ENCODE peak calls at places on chromosomes 11 and 22, in nine cellular contexts. H is CD8-positive, alpha-beta T cell; G is heart right ventricle; S is A549; W is adrenal gland; A is transverse colon; U is naive thymus-derived CD4-positive, alpha-beta T cell; Z is Peyer's patch; N is trophoblast cell. Q is an unnamed sample.

GRCh38 chr11:102666331-102666957 is 39.1 kb downstream of the MMP27 start:
- DNase-seq in H (no peak), G (no peak), S (peak; percentile 13), W (peak; percentile 40), A (peak; percentile 18), U (peak; percentile 32), Z (peak; percentile 56), N (peak; percentile 69), Q (no peak)

GRCh38 chr11:33772300-33772699 is 2.0 kb downstream of the FBXO3 start:
- DNase-seq in H (no peak), G (no peak), S (no peak), W (peak; percentile 35), A (no peak), U (no peak), Z (peak; percentile 58), N (peak; percentile 90), Q (no peak)

GRCh38 chr11:115693002-115693401 is 188.8 kb upstream of the CADM1 start:
- DNase-seq in H (no peak), G (no peak), S (no peak), W (no peak), A (no peak), U (no peak), Z (no peak), N (no peak), Q (no peak)

GRCh38 chr11:36586543-36586942 is 7.8 kb upstream of the IFTAP start:
- DNase-seq in H (no peak), G (no peak), S (no peak), W (no peak), A (no peak), U (no peak), Z (no peak), N (no peak), Q (no peak)

GRCh38 chr11:33500865-33501479 is 199.7 kb downstream of the C11orf91 start:
- DNase-seq in H (no peak), G (peak; percentile 12), S (no peak), W (peak; percentile 63), A (no peak), U (no peak), Z (no peak), N (peak; percentile 71), Q (no peak)

GRCh38 chr11:7977251-7977917 is 9.8 kb upstream of the EIF3F start:
- DNase-seq in H (no peak), G (no peak), S (no peak), W (no peak), A (no peak), U (no peak), Z (no peak), N (peak; percentile 88), Q (no peak)

GRCh38 chr11:103826856-103827255 is 209.6 kb upstream of the DDI1 start:
- DNase-seq in H (no peak), G (no peak), S (no peak), W (no peak), A (no peak), U (no peak), Z (no peak), N (no peak), Q (no peak)

GRCh38 chr11:65446446-65447277 is 24.1 kb downstream of the NEAT1 start:
- DNase-seq in H (no peak), G (no peak), S (no peak), W (peak; percentile 78), A (no peak), U (no peak), Z (peak; percentile 58), N (peak; percentile 55), Q (peak; percentile 69)

GRCh38 chr11:128764617-128765095 is 70.8 kb downstream of the FLI1 start:
- DNase-seq in H (no peak), G (no peak), S (no peak), W (no peak), A (peak; percentile 32), U (no peak), Z (no peak), N (no peak), Q (no peak)

GRCh38 chr11:103433380-103433779 is 324.2 kb downstream of the DYNC2H1 start:
- DNase-seq in H (no peak), G (no peak), S (no peak), W (no peak), A (no peak), U (no peak), Z (no peak), N (peak; percentile 78), Q (no peak)

GRCh38 chr11:8338138-8338537 is 74.5 kb upstream of the LMO1 start:
- DNase-seq in H (no peak), G (peak; percentile 21), S (peak; percentile 77), W (peak; percentile 73), A (peak; percentile 61), U (no peak), Z (peak; percentile 68), N (peak; percentile 35), Q (no peak)

GRCh38 chr11:68843052-68843561 is 1.4 kb upstream of the CPT1A start:
- DNase-seq in H (peak; percentile 63), G (peak; percentile 53), S (no peak), W (peak; percentile 54), A (peak; percentile 68), U (peak; percentile 46), Z (peak; percentile 77), N (no peak), Q (no peak)

GRCh38 chr11:65588199-65589054 is 7.2 kb downstream of the KCNK7 start:
- DNase-seq in H (peak; percentile 81), G (peak; percentile 63), S (peak; percentile 86), W (peak; percentile 74), A (peak; percentile 83), U (peak; percentile 79), Z (peak; percentile 91), N (peak; percentile 43), Q (peak; percentile 82)

GRCh38 chr11:19869466-19869865 is 156.8 kb downstream of the NAV2 start:
- DNase-seq in H (no peak), G (no peak), S (no peak), W (no peak), A (no peak), U (no peak), Z (no peak), N (no peak), Q (no peak)

GRCh38 chr11:65615950-65616574 is 486 bp downstream of the PCNX3 start:
- DNase-seq in H (no peak), G (no peak), S (peak; percentile 46), W (peak; percentile 50), A (no peak), U (no peak), Z (no peak), N (peak; percentile 16), Q (no peak)

GRCh38 chr11:70122490-70123198 is 44.5 kb downstream of the ANO1 start:
- DNase-seq in H (no peak), G (no peak), S (no peak), W (no peak), A (no peak), U (no peak), Z (no peak), N (no peak), Q (no peak)

GRCh38 chr11:99554232-99554903 is 533.6 kb downstream of the CNTN5 start:
- DNase-seq in H (no peak), G (no peak), S (no peak), W (no peak), A (no peak), U (no peak), Z (no peak), N (no peak), Q (no peak)

GRCh38 chr11:40241524-40242037 is 1217.9 kb downstream of the LRRC4C start:
- DNase-seq in H (no peak), G (peak; percentile 3), S (no peak), W (no peak), A (no peak), U (no peak), Z (no peak), N (no peak), Q (peak; percentile 33)

GRCh38 chr22:43465291-43466015 is 53.6 kb downstream of the MPPED1 start:
- DNase-seq in H (no peak), G (no peak), S (no peak), W (no peak), A (no peak), U (no peak), Z (no peak), N (no peak), Q (no peak)

GRCh38 chr11:63290285-63290684 is 46.9 kb upstream of the SLC22A25 start:
- DNase-seq in H (no peak), G (no peak), S (no peak), W (no peak), A (no peak), U (no peak), Z (no peak), N (no peak), Q (no peak)

DNA sequence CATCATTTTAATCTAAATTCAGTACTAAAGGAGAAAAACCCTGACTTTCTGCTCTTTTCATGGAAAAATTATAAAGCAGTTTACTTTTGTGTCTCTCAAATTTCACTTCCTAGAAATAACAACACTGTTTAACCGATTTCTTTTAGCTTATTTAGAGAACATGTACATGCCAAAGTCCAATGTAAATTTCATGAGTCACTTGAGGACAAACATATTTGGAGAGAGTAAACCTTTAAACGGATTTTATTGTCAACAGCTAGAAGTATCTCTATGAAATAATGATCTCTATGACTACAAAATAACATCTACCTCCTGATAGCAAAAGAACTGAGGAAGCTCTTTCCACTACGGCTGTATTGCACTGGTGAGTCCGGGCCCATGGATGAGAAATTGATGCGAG is 46.3 kb upstream of the SLC22A25 start:
- DNase-seq in H (no peak), G (no peak), S (no peak), W (no peak), A (no peak), U (no peak), Z (no peak), N (no peak), Q (no peak)
- H3K4me3 ChIP-seq in H (no peak overlapping the region), G (no peak overlapping the region), S (no peak overlapping the region), W (no peak overlapping the region), A (no peak overlapping the region), U (no peak overlapping the region), Z (no peak overlapping the region), N (no peak overlapping the region), Q (no peak overlapping the region)

GRCh38 chr22:21669026-21669425 is 3.2 kb downstream of the PPIL2 start:
- DNase-seq in H (no peak), G (no peak), S (no peak), W (no peak), A (no peak), U (no peak), Z (no peak), N (peak; percentile 78), Q (peak; percentile 27)
- H3K27ac ChIP-seq in H (no peak overlapping the region), G (no peak overlapping the region), S (no peak overlapping the region), W (no peak overlapping the region), A (no peak overlapping the region), U (no peak overlapping the region), Z (no peak overlapping the region), N (no peak overlapping the region), Q (no peak overlapping the region)

GRCh38 chr22:50242406-50242949 is 2.3 kb downstream of the TUBGCP6 start:
- DNase-seq in H (no peak), G (no peak), S (no peak), W (no peak), A (no peak), U (no peak), Z (no peak), N (no peak), Q (no peak)
- H3K4me3 ChIP-seq in H (peak overlapping the region; percentile 41), G (peak overlapping the region; percentile 75), S (no peak overlapping the region), W (no peak overlapping the region), A (peak overlapping the region; percentile 86), U (peak overlapping the region; percentile 8), Z (peak overlapping the region; percentile 77), N (no peak overlapping the region), Q (peak overlapping the region; percentile 5)

DNA sequence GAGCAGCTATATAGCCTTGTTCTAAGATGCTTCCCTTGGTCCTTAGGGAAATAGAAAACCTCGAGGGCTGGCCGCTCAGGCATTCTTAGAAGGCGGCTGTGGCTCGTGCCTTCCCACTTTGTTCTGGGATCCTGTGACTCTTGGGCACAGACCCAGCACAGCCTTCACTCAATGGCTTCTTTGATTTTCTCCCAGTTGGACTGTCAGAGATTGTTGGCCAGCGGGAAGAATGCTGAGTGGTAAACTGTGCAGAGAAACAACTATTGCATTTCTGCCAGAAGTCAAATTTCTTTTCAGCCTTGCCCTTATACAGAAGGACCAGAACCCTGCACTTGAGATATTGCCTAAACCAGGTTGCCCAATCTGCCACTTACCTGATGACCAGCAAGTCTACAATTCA is 9.5 kb upstream of the MICAL2 start:
- DNase-seq in H (no peak), G (no peak), S (no peak), W (no peak), A (no peak), U (no peak), Z (peak; percentile 44), N (peak; percentile 63), Q (peak; percentile 78)
- H3K27ac ChIP-seq in H (no peak overlapping the region), G (no peak overlapping the region), S (no peak overlapping the region), W (no peak overlapping the region), A (peak overlapping the region; percentile 82), U (no peak overlapping the region), Z (peak overlapping the region; percentile 4), N (no peak overlapping the region), Q (peak overlapping the region; percentile 66)

Q was measured in right cardiac atrium.